ENCODE peak calls at places on chromosomes 2 and 18, in four cellular contexts. W, A, T and X are unnamed samples.

GRCh38 chr2:236172866-236173733 is 4.9 kb upstream of the GBX2 start:
- DNase-seq in W (no peak), A (no peak), T (no peak), X (no peak)

GRCh38 chr2:231710751-231711676 is 2.7 kb downstream of the PTMA start:
- DNase-seq in W (peak), A (no peak), T (no peak), X (no peak)

GRCh38 chr2:172464340-172465129 is 37.1 kb downstream of the ITGA6 start:
- DNase-seq in W (no peak), A (no peak), T (no peak), X (no peak)

GRCh38 chr2:99101697-99102096 is 39.8 kb upstream of the C2orf15 start:
- DNase-seq in W (no peak), A (no peak), T (no peak), X (no peak)

GRCh38 chr2:241535871-241536639 is 22.5 kb upstream of the BOK start:
- DNase-seq in W (no peak), A (no peak), T (no peak), X (no peak)

GRCh38 chr2:191202881-191203397 is 42.3 kb upstream of the MYO1B start:
- DNase-seq in W (no peak), A (peak), T (no peak), X (no peak)

GRCh38 chr18:63309422-63309821 is 10.1 kb downstream of the BCL2 start:
- DNase-seq in W (no peak), A (no peak), T (no peak), X (no peak)

GRCh38 chr18:9918016-9918680 is 4.3 kb downstream of the VAPA start:
- DNase-seq in W (no peak), A (no peak), T (no peak), X (no peak)

GRCh38 chr2:73907840-73908452 is 15.1 kb downstream of the ACTG2 start:
- DNase-seq in W (no peak), A (peak), T (no peak), X (no peak)

GRCh38 chr2:229454934-229455631 is 184.0 kb upstream of the PID1 start:
- DNase-seq in W (no peak), A (no peak), T (no peak), X (no peak)